ENCODE peak calls at places on chromosome 5, in seven cellular contexts. One of them, this sample, is unnamed.
A peak's percentile ranks its signal among the peaks of the same experiment; 100 is the strongest.

GRCh38 chr5:353599-354580 is 32.4 kb downstream of the AHRR start:
- DNase-seq in stomach: no peak
- DNase-seq in vagina: peak; percentile 32
- DNase-seq in transverse colon: no peak
- DNase-seq in prostate gland: no peak
- DNase-seq in spleen: no peak
- DNase-seq in HCT116: no peak
- DNase-seq in this sample: no peak

GRCh38 chr5:114327987-114328386 is 33.9 kb upstream of the KCNN2 start:
- DNase-seq in prostate gland: no peak
- DNase-seq in stomach: no peak
- DNase-seq in vagina: no peak
- DNase-seq in spleen: no peak
- DNase-seq in transverse colon: no peak
- DNase-seq in HCT116: no peak
- DNase-seq in this sample: no peak

GRCh38 chr5:113678924-113679575 is 165.6 kb downstream of the YTHDC2 start:
- DNase-seq in HCT116: peak; percentile 50
- DNase-seq in spleen: no peak
- DNase-seq in prostate gland: no peak
- DNase-seq in transverse colon: peak; percentile 9
- DNase-seq in stomach: no peak
- DNase-seq in vagina: no peak
- DNase-seq in this sample: no peak

GRCh38 chr5:94326579-94326978 is 291.8 kb downstream of the KIAA0825 start:
- DNase-seq in HCT116: no peak
- DNase-seq in stomach: no peak
- DNase-seq in spleen: no peak
- DNase-seq in prostate gland: no peak
- DNase-seq in transverse colon: no peak
- DNase-seq in vagina: no peak
- DNase-seq in this sample: no peak

GRCh38 chr5:161167001-161167765 is 315.2 kb upstream of the ATP10B start:
- DNase-seq in spleen: no peak
- DNase-seq in prostate gland: no peak
- DNase-seq in HCT116: no peak
- DNase-seq in stomach: no peak
- DNase-seq in vagina: no peak
- DNase-seq in transverse colon: no peak
- DNase-seq in this sample: no peak

GRCh38 chr5:61275841-61276240 is 56.2 kb upstream of the ZSWIM6 start:
- DNase-seq in stomach: no peak
- DNase-seq in prostate gland: no peak
- DNase-seq in spleen: peak; percentile 90
- DNase-seq in HCT116: no peak
- DNase-seq in vagina: no peak
- DNase-seq in transverse colon: peak; percentile 35
- DNase-seq in this sample: peak; percentile 80

GRCh38 chr5:16464664-16465543 is 696 bp downstream of the ZNF622 start:
- DNase-seq in transverse colon: peak; percentile 16
- DNase-seq in vagina: no peak
- DNase-seq in stomach: no peak
- DNase-seq in spleen: peak; percentile 87
- DNase-seq in prostate gland: no peak
- DNase-seq in HCT116: no peak
- DNase-seq in this sample: no peak

GRCh38 chr5:1321576-1321975 is 23.3 kb downstream of the CLPTM1L start:
- DNase-seq in spleen: peak; percentile 67
- DNase-seq in HCT116: no peak
- DNase-seq in prostate gland: no peak
- DNase-seq in stomach: no peak
- DNase-seq in transverse colon: no peak
- DNase-seq in vagina: no peak
- DNase-seq in this sample: peak; percentile 57

GRCh38 chr5:125348936-125349335 is 602.5 kb upstream of the ZNF608 start:
- DNase-seq in spleen: no peak
- DNase-seq in vagina: no peak
- DNase-seq in transverse colon: no peak
- DNase-seq in stomach: no peak
- DNase-seq in prostate gland: no peak
- DNase-seq in HCT116: no peak
- DNase-seq in this sample: no peak

GRCh38 chr5:62308439-62308838 is 2.4 kb downstream of the KIF2A start:
- DNase-seq in transverse colon: no peak
- DNase-seq in prostate gland: no peak
- DNase-seq in HCT116: no peak
- DNase-seq in spleen: no peak
- DNase-seq in vagina: no peak
- DNase-seq in stomach: no peak
- DNase-seq in this sample: no peak

GRCh38 chr5:164277720-164278119 is 772.3 kb downstream of the MAT2B start:
- DNase-seq in prostate gland: no peak
- DNase-seq in spleen: no peak
- DNase-seq in HCT116: no peak
- DNase-seq in transverse colon: no peak
- DNase-seq in vagina: no peak
- DNase-seq in stomach: no peak
- DNase-seq in this sample: no peak

GRCh38 chr5:88391116-88391515 is 122.5 kb upstream of the TMEM161B start:
- DNase-seq in spleen: no peak
- DNase-seq in HCT116: no peak
- DNase-seq in prostate gland: no peak
- DNase-seq in stomach: no peak
- DNase-seq in transverse colon: no peak
- DNase-seq in vagina: no peak
- DNase-seq in this sample: no peak

GRCh38 chr5:67205981-67206380 is 9.4 kb upstream of the CD180 start:
- DNase-seq in HCT116: no peak
- DNase-seq in prostate gland: no peak
- DNase-seq in stomach: no peak
- DNase-seq in spleen: peak; percentile 73
- DNase-seq in transverse colon: no peak
- DNase-seq in vagina: no peak
- DNase-seq in this sample: peak; percentile 62

GRCh38 chr5:133370904-133371303 is 241.4 kb downstream of the FSTL4 start:
- DNase-seq in prostate gland: no peak
- DNase-seq in spleen: no peak
- DNase-seq in transverse colon: no peak
- DNase-seq in vagina: peak; percentile 71
- DNase-seq in stomach: no peak
- DNase-seq in HCT116: no peak
- DNase-seq in this sample: no peak

GRCh38 chr5:174418809-174419522 is 305.4 kb upstream of the MSX2 start:
- DNase-seq in spleen: no peak
- DNase-seq in vagina: peak; percentile 54
- DNase-seq in stomach: no peak
- DNase-seq in HCT116: peak; percentile 15
- DNase-seq in prostate gland: no peak
- DNase-seq in transverse colon: peak; percentile 11
- DNase-seq in this sample: no peak

GRCh38 chr5:1801954-1802295 is 718 bp downstream of the NDUFS6 start:
- DNase-seq in HCT116: no peak
- DNase-seq in prostate gland: no peak
- DNase-seq in stomach: no peak
- DNase-seq in vagina: no peak
- DNase-seq in transverse colon: no peak
- DNase-seq in spleen: peak; percentile 47
- DNase-seq in this sample: no peak

GRCh38 chr5:55544341-55544740 is 9.6 kb upstream of the PLPP1 start:
- DNase-seq in transverse colon: no peak
- DNase-seq in prostate gland: no peak
- DNase-seq in stomach: no peak
- DNase-seq in HCT116: no peak
- DNase-seq in spleen: no peak
- DNase-seq in vagina: no peak
- DNase-seq in this sample: no peak

GRCh38 chr5:146805099-146805498 is 73.5 kb downstream of the PPP2R2B start:
- DNase-seq in transverse colon: no peak
- DNase-seq in spleen: no peak
- DNase-seq in stomach: no peak
- DNase-seq in vagina: no peak
- DNase-seq in prostate gland: no peak
- DNase-seq in HCT116: no peak
- DNase-seq in this sample: no peak

GRCh38 chr5:72248352-72249032 is 71.5 kb downstream of the MRPS27 start:
- DNase-seq in spleen: no peak
- DNase-seq in HCT116: peak; percentile 71
- DNase-seq in stomach: no peak
- DNase-seq in vagina: no peak
- DNase-seq in transverse colon: peak; percentile 14
- DNase-seq in prostate gland: peak; percentile 74
- DNase-seq in this sample: peak; percentile 75

GRCh38 chr5:80408976-80409926 is 1.4 kb downstream of the ZFYVE16 start:
- DNase-seq in vagina: no peak
- DNase-seq in prostate gland: no peak
- DNase-seq in stomach: no peak
- DNase-seq in transverse colon: no peak
- DNase-seq in HCT116: no peak
- DNase-seq in spleen: no peak
- DNase-seq in this sample: no peak
- H3K4me3 ChIP-seq in vagina: peak overlapping the region; percentile 86
- H3K4me3 ChIP-seq in prostate gland: peak overlapping the region; percentile 94
- H3K4me3 ChIP-seq in stomach: peak overlapping the region; percentile 88
- H3K4me3 ChIP-seq in transverse colon: peak overlapping the region; percentile 82
- H3K4me3 ChIP-seq in HCT116: peak overlapping the region; percentile 72
- H3K4me3 ChIP-seq in spleen: peak overlapping the region; percentile 84
- H3K4me3 ChIP-seq in this sample: peak overlapping the region; percentile 96

DNA sequence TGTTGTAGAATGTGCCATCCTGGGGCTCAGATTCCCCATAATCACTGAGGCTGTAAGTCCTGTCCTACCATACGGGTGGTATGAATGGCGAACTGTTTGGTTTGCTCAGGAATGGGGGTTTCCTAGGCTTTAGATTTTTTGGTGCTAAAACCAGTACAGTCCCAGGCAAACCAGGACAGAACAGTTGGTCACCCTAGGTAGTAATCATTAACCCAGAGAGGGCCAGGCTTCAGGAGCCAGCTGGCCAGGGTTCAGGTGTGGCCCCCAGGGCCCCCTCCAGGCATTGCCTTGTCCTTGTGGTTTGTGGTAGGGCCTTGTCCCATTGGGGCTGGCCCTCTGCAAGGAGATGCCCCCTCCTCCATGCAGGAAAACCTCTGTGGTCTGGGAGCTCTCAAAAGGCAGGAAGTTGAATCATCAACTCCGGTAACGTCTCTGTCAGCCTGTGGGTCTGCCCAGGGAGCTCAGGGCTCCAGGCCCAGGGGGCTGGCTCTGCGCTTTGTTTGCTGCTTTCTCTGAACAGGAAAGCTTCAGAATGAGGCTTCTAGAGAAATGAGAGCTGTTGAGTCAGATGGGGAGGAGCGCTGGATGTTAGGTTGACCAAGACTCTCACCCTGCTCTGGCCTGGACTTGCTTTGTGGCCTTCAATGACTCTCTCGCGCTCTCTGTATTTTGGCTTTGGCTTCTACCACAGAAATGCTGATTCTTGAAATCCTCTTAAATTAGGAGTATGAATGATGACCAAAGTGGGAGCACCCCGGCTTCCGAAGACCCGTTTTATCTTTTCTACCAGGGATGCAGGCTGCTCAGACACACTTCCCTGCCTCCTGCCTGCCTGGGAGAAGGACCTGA is 22.2 kb upstream of the JADE2 start:
- DNase-seq in HCT116: peak; percentile 77
- DNase-seq in transverse colon: peak; percentile 67
- DNase-seq in spleen: peak; percentile 80
- DNase-seq in stomach: peak; percentile 56
- DNase-seq in vagina: peak; percentile 94
- DNase-seq in prostate gland: no peak
- DNase-seq in this sample: peak; percentile 88
- TF ChIP-seq POLR2A in HCT116: no peak
- TF ChIP-seq POLR2A in transverse colon: peak; percentile 16
- TF ChIP-seq POLR2A in spleen: no peak
- TF ChIP-seq POLR2A in stomach: no peak
- TF ChIP-seq POLR2A in vagina: peak; percentile 20
- TF ChIP-seq POLR2A in prostate gland: peak; percentile 32
- TF ChIP-seq POLR2A in this sample: no peak

GRCh38 chr5:177495243-177496060 is 2.0 kb downstream of the PDLIM7 start:
- DNase-seq in transverse colon: peak; percentile 70
- DNase-seq in spleen: peak; percentile 84
- DNase-seq in HCT116: no peak
- DNase-seq in stomach: peak; percentile 42
- DNase-seq in prostate gland: no peak
- DNase-seq in vagina: no peak
- DNase-seq in this sample: peak; percentile 95
- TF ChIP-seq POLR2AphosphoS5 in transverse colon: peak; percentile 67
- TF ChIP-seq POLR2AphosphoS5 in spleen: peak; percentile 12
- TF ChIP-seq POLR2AphosphoS5 in HCT116: no peak
- TF ChIP-seq POLR2AphosphoS5 in stomach: no peak
- TF ChIP-seq POLR2AphosphoS5 in prostate gland: peak; percentile 50
- TF ChIP-seq POLR2AphosphoS5 in vagina: peak; percentile 70
- TF ChIP-seq POLR2AphosphoS5 in this sample: peak; percentile 87

GRCh38 chr5:44807269-44807668 is 1.5 kb upstream of the MRPS30 start:
- DNase-seq in spleen: no peak
- DNase-seq in stomach: no peak
- DNase-seq in transverse colon: no peak
- DNase-seq in HCT116: no peak
- DNase-seq in prostate gland: no peak
- DNase-seq in vagina: no peak
- DNase-seq in this sample: no peak
- H3K4me3 ChIP-seq in spleen: no peak overlapping the region
- H3K4me3 ChIP-seq in stomach: no peak overlapping the region
- H3K4me3 ChIP-seq in transverse colon: no peak overlapping the region
- H3K4me3 ChIP-seq in HCT116: no peak overlapping the region
- H3K4me3 ChIP-seq in prostate gland: no peak overlapping the region
- H3K4me3 ChIP-seq in vagina: no peak overlapping the region
- H3K4me3 ChIP-seq in this sample: no peak overlapping the region

GRCh38 chr5:36820900-36821299 is 55.7 kb upstream of the NIPBL start:
- DNase-seq in HCT116: no peak
- DNase-seq in spleen: no peak
- DNase-seq in vagina: no peak
- DNase-seq in prostate gland: no peak
- DNase-seq in stomach: no peak
- DNase-seq in transverse colon: no peak
- DNase-seq in this sample: no peak

GRCh38 chr5:36832274-36832673 is 44.3 kb upstream of the NIPBL start:
- DNase-seq in vagina: no peak
- DNase-seq in prostate gland: no peak
- DNase-seq in transverse colon: no peak
- DNase-seq in HCT116: no peak
- DNase-seq in stomach: no peak
- DNase-seq in spleen: no peak
- DNase-seq in this sample: no peak

GRCh38 chr5:36826694-36827093 is 49.9 kb upstream of the NIPBL start:
- DNase-seq in vagina: no peak
- DNase-seq in HCT116: no peak
- DNase-seq in stomach: no peak
- DNase-seq in prostate gland: no peak
- DNase-seq in spleen: no peak
- DNase-seq in transverse colon: no peak
- DNase-seq in this sample: no peak
- TF ChIP-seq POLR2A in vagina: no peak
- TF ChIP-seq POLR2A in HCT116: no peak
- TF ChIP-seq POLR2A in stomach: no peak
- TF ChIP-seq POLR2A in prostate gland: no peak
- TF ChIP-seq POLR2A in spleen: no peak
- TF ChIP-seq POLR2A in transverse colon: no peak
- TF ChIP-seq POLR2A in this sample: no peak